ENCODE peak calls at places on chromosomes 13 and 19, in eight cellular contexts. One of them, this sample, is unnamed.

GRCh38 chr13:25148005-25148798 is 23.9 kb downstream of the AMER2 start:
- DNase-seq in mammary epithelial cell: no peak
- DNase-seq in M059J: no peak
- DNase-seq in activated T-cell treated with anti-CD3 and anti-CD28 coated beads, Interleukin-2, amount 50 U/mL, for 72 hours: no peak
- DNase-seq in fibroblast of pulmonary artery: no peak
- DNase-seq in IMR-90: no peak
- DNase-seq in H1: no peak
- DNase-seq in tibial artery: no peak
- DNase-seq in this sample: peak; percentile 50

GRCh38 chr13:97574926-97575325 is 141.0 kb downstream of the RAP2A start:
- DNase-seq in IMR-90: peak; percentile 52
- DNase-seq in tibial artery: no peak
- DNase-seq in fibroblast of pulmonary artery: peak; percentile 64
- DNase-seq in activated T-cell treated with anti-CD3 and anti-CD28 coated beads, Interleukin-2, amount 50 U/mL, for 72 hours: peak; percentile 15
- DNase-seq in M059J: peak; percentile 43
- DNase-seq in mammary epithelial cell: peak; percentile 3
- DNase-seq in H1: peak; percentile 48
- DNase-seq in this sample: peak; percentile 38

GRCh38 chr13:110001622-110002275 is 215.4 kb upstream of the IRS2 start:
- DNase-seq in IMR-90: peak; percentile 90
- DNase-seq in tibial artery: no peak
- DNase-seq in H1: no peak
- DNase-seq in activated T-cell treated with anti-CD3 and anti-CD28 coated beads, Interleukin-2, amount 50 U/mL, for 72 hours: no peak
- DNase-seq in M059J: peak; percentile 38
- DNase-seq in fibroblast of pulmonary artery: peak; percentile 63
- DNase-seq in mammary epithelial cell: peak; percentile 16
- DNase-seq in this sample: no peak

GRCh38 chr13:26950968-26951367 is 190.4 kb upstream of the GPR12 start:
- DNase-seq in activated T-cell treated with anti-CD3 and anti-CD28 coated beads, Interleukin-2, amount 50 U/mL, for 72 hours: no peak
- DNase-seq in IMR-90: no peak
- DNase-seq in fibroblast of pulmonary artery: no peak
- DNase-seq in mammary epithelial cell: no peak
- DNase-seq in H1: no peak
- DNase-seq in M059J: no peak
- DNase-seq in tibial artery: no peak
- DNase-seq in this sample: no peak

GRCh38 chr13:76148926-76149325 is 512.8 kb downstream of the LMO7 start:
- DNase-seq in H1: no peak
- DNase-seq in mammary epithelial cell: peak; percentile 39
- DNase-seq in tibial artery: no peak
- DNase-seq in fibroblast of pulmonary artery: peak; percentile 32
- DNase-seq in activated T-cell treated with anti-CD3 and anti-CD28 coated beads, Interleukin-2, amount 50 U/mL, for 72 hours: no peak
- DNase-seq in IMR-90: peak; percentile 93
- DNase-seq in M059J: peak; percentile 67
- DNase-seq in this sample: no peak

GRCh38 chr13:105937451-105937850 is 598.0 kb downstream of the EFNB2 start:
- DNase-seq in IMR-90: peak; percentile 28
- DNase-seq in H1: no peak
- DNase-seq in fibroblast of pulmonary artery: no peak
- DNase-seq in activated T-cell treated with anti-CD3 and anti-CD28 coated beads, Interleukin-2, amount 50 U/mL, for 72 hours: no peak
- DNase-seq in mammary epithelial cell: no peak
- DNase-seq in M059J: peak; percentile 33
- DNase-seq in tibial artery: no peak
- DNase-seq in this sample: no peak

GRCh38 chr13:41788552-41788951 is 172.4 kb downstream of the VWA8 start:
- DNase-seq in M059J: no peak
- DNase-seq in IMR-90: no peak
- DNase-seq in H1: no peak
- DNase-seq in activated T-cell treated with anti-CD3 and anti-CD28 coated beads, Interleukin-2, amount 50 U/mL, for 72 hours: no peak
- DNase-seq in mammary epithelial cell: peak; percentile 76
- DNase-seq in fibroblast of pulmonary artery: peak; percentile 28
- DNase-seq in tibial artery: no peak
- DNase-seq in this sample: no peak

GRCh38 chr13:35768551-35768950 is 292.1 kb upstream of the MAB21L1 start:
- DNase-seq in M059J: no peak
- DNase-seq in H1: no peak
- DNase-seq in tibial artery: no peak
- DNase-seq in mammary epithelial cell: no peak
- DNase-seq in IMR-90: peak; percentile 76
- DNase-seq in fibroblast of pulmonary artery: peak; percentile 13
- DNase-seq in activated T-cell treated with anti-CD3 and anti-CD28 coated beads, Interleukin-2, amount 50 U/mL, for 72 hours: no peak
- DNase-seq in this sample: no peak

GRCh38 chr13:54356209-54356608 is 1327.6 kb downstream of the OLFM4 start:
- DNase-seq in H1: no peak
- DNase-seq in mammary epithelial cell: no peak
- DNase-seq in IMR-90: no peak
- DNase-seq in fibroblast of pulmonary artery: no peak
- DNase-seq in tibial artery: no peak
- DNase-seq in activated T-cell treated with anti-CD3 and anti-CD28 coated beads, Interleukin-2, amount 50 U/mL, for 72 hours: no peak
- DNase-seq in M059J: no peak
- DNase-seq in this sample: no peak

GRCh38 chr19:48329167-48329891 is 4.0 kb downstream of the EMP3 start:
- DNase-seq in tibial artery: no peak
- DNase-seq in H1: no peak
- DNase-seq in activated T-cell treated with anti-CD3 and anti-CD28 coated beads, Interleukin-2, amount 50 U/mL, for 72 hours: peak; percentile 47
- DNase-seq in mammary epithelial cell: peak; percentile 78
- DNase-seq in fibroblast of pulmonary artery: peak; percentile 44
- DNase-seq in IMR-90: peak; percentile 59
- DNase-seq in M059J: peak; percentile 64
- DNase-seq in this sample: no peak

GRCh38 chr19:48757089-48757675 is 1.9 kb downstream of the FGF21 start:
- DNase-seq in H1: no peak
- DNase-seq in mammary epithelial cell: no peak
- DNase-seq in fibroblast of pulmonary artery: no peak
- DNase-seq in M059J: no peak
- DNase-seq in tibial artery: no peak
- DNase-seq in IMR-90: no peak
- DNase-seq in activated T-cell treated with anti-CD3 and anti-CD28 coated beads, Interleukin-2, amount 50 U/mL, for 72 hours: no peak
- DNase-seq in this sample: no peak